ENCODE peak calls at places on chromosomes 16 and 17, in ten cellular contexts. One of them, this sample, is unnamed.

GRCh38 chr17:74192950-74193781 is 10.3 kb upstream of the RPL38 start:
- DNase-seq in NB4: peak; percentile 47
- DNase-seq in posterior cingulate gyrus: no peak
- DNase-seq in stimulated activated CD4-positive, alpha-beta T cell treated with anti-CD3 and anti-CD28 coated beads, Interleukin-1b, Interleukin-23, amount 100 ng/mL, for 1 hour: no peak
- DNase-seq in activated CD8-positive, alpha-beta memory T cell treated with anti-CD3 and anti-CD28 coated beads for 1 hour: no peak
- DNase-seq in activated naive CD4-positive, alpha-beta T cell: no peak
- DNase-seq in amygdala: peak; percentile 30
- DNase-seq in activated T-helper 9 cell treated with anti-CD3 and anti-CD28 coated beads, Interleukin-2, amount 50 U/mL, for 16 hours: no peak
- DNase-seq in effector memory CD8-positive, alpha-beta T cell: no peak
- DNase-seq in lung microvascular endothelial cell: no peak
- DNase-seq in this sample: peak; percentile 45

GRCh38 chr16:16021988-16022682 is 72.7 kb downstream of the ABCC1 start:
- DNase-seq in activated CD8-positive, alpha-beta memory T cell treated with anti-CD3 and anti-CD28 coated beads for 1 hour: no peak
- DNase-seq in activated T-helper 9 cell treated with anti-CD3 and anti-CD28 coated beads, Interleukin-2, amount 50 U/mL, for 16 hours: no peak
- DNase-seq in stimulated activated CD4-positive, alpha-beta T cell treated with anti-CD3 and anti-CD28 coated beads, Interleukin-1b, Interleukin-23, amount 100 ng/mL, for 1 hour: no peak
- DNase-seq in posterior cingulate gyrus: peak; percentile 68
- DNase-seq in amygdala: peak; percentile 53
- DNase-seq in effector memory CD8-positive, alpha-beta T cell: no peak
- DNase-seq in NB4: peak; percentile 76
- DNase-seq in lung microvascular endothelial cell: peak; percentile 87
- DNase-seq in activated naive CD4-positive, alpha-beta T cell: no peak
- DNase-seq in this sample: peak; percentile 97

GRCh38 chr17:35898283-35899070 is 18.3 kb upstream of the CCL5 start:
- DNase-seq in amygdala: no peak
- DNase-seq in activated T-helper 9 cell treated with anti-CD3 and anti-CD28 coated beads, Interleukin-2, amount 50 U/mL, for 16 hours: peak; percentile 41
- DNase-seq in stimulated activated CD4-positive, alpha-beta T cell treated with anti-CD3 and anti-CD28 coated beads, Interleukin-1b, Interleukin-23, amount 100 ng/mL, for 1 hour: no peak
- DNase-seq in NB4: peak; percentile 96
- DNase-seq in posterior cingulate gyrus: no peak
- DNase-seq in activated CD8-positive, alpha-beta memory T cell treated with anti-CD3 and anti-CD28 coated beads for 1 hour: no peak
- DNase-seq in activated naive CD4-positive, alpha-beta T cell: no peak
- DNase-seq in effector memory CD8-positive, alpha-beta T cell: no peak
- DNase-seq in lung microvascular endothelial cell: no peak
- DNase-seq in this sample: no peak

GRCh38 chr17:38358586-38359513 is 7.2 kb downstream of the SOCS7 start:
- DNase-seq in posterior cingulate gyrus: peak; percentile 40
- DNase-seq in effector memory CD8-positive, alpha-beta T cell: no peak
- DNase-seq in NB4: no peak
- DNase-seq in lung microvascular endothelial cell: no peak
- DNase-seq in amygdala: no peak
- DNase-seq in activated CD8-positive, alpha-beta memory T cell treated with anti-CD3 and anti-CD28 coated beads for 1 hour: no peak
- DNase-seq in activated T-helper 9 cell treated with anti-CD3 and anti-CD28 coated beads, Interleukin-2, amount 50 U/mL, for 16 hours: no peak
- DNase-seq in stimulated activated CD4-positive, alpha-beta T cell treated with anti-CD3 and anti-CD28 coated beads, Interleukin-1b, Interleukin-23, amount 100 ng/mL, for 1 hour: no peak
- DNase-seq in activated naive CD4-positive, alpha-beta T cell: no peak
- DNase-seq in this sample: no peak

GRCh38 chr16:11229906-11230305 is 26.1 kb downstream of the SOCS1 start:
- DNase-seq in effector memory CD8-positive, alpha-beta T cell: no peak
- DNase-seq in NB4: no peak
- DNase-seq in activated CD8-positive, alpha-beta memory T cell treated with anti-CD3 and anti-CD28 coated beads for 1 hour: no peak
- DNase-seq in amygdala: no peak
- DNase-seq in lung microvascular endothelial cell: no peak
- DNase-seq in stimulated activated CD4-positive, alpha-beta T cell treated with anti-CD3 and anti-CD28 coated beads, Interleukin-1b, Interleukin-23, amount 100 ng/mL, for 1 hour: no peak
- DNase-seq in activated naive CD4-positive, alpha-beta T cell: no peak
- DNase-seq in posterior cingulate gyrus: no peak
- DNase-seq in activated T-helper 9 cell treated with anti-CD3 and anti-CD28 coated beads, Interleukin-2, amount 50 U/mL, for 16 hours: no peak
- DNase-seq in this sample: no peak

GRCh38 chr16:50495673-50496072 is 52.5 kb upstream of the NKD1 start:
- DNase-seq in NB4: no peak
- DNase-seq in activated T-helper 9 cell treated with anti-CD3 and anti-CD28 coated beads, Interleukin-2, amount 50 U/mL, for 16 hours: no peak
- DNase-seq in stimulated activated CD4-positive, alpha-beta T cell treated with anti-CD3 and anti-CD28 coated beads, Interleukin-1b, Interleukin-23, amount 100 ng/mL, for 1 hour: no peak
- DNase-seq in effector memory CD8-positive, alpha-beta T cell: no peak
- DNase-seq in amygdala: no peak
- DNase-seq in posterior cingulate gyrus: no peak
- DNase-seq in activated naive CD4-positive, alpha-beta T cell: no peak
- DNase-seq in lung microvascular endothelial cell: no peak
- DNase-seq in activated CD8-positive, alpha-beta memory T cell treated with anti-CD3 and anti-CD28 coated beads for 1 hour: no peak
- DNase-seq in this sample: no peak

GRCh38 chr16:529012-529575 is 1.6 kb downstream of the CAPN15 start:
- DNase-seq in lung microvascular endothelial cell: no peak
- DNase-seq in effector memory CD8-positive, alpha-beta T cell: peak; percentile 30
- DNase-seq in stimulated activated CD4-positive, alpha-beta T cell treated with anti-CD3 and anti-CD28 coated beads, Interleukin-1b, Interleukin-23, amount 100 ng/mL, for 1 hour: no peak
- DNase-seq in activated CD8-positive, alpha-beta memory T cell treated with anti-CD3 and anti-CD28 coated beads for 1 hour: no peak
- DNase-seq in NB4: no peak
- DNase-seq in activated T-helper 9 cell treated with anti-CD3 and anti-CD28 coated beads, Interleukin-2, amount 50 U/mL, for 16 hours: no peak
- DNase-seq in amygdala: no peak
- DNase-seq in posterior cingulate gyrus: no peak
- DNase-seq in activated naive CD4-positive, alpha-beta T cell: no peak
- DNase-seq in this sample: no peak

GRCh38 chr17:27477971-27478684 is 21.9 kb downstream of the KSR1 start:
- DNase-seq in lung microvascular endothelial cell: no peak
- DNase-seq in effector memory CD8-positive, alpha-beta T cell: no peak
- DNase-seq in NB4: no peak
- DNase-seq in posterior cingulate gyrus: no peak
- DNase-seq in amygdala: no peak
- DNase-seq in activated CD8-positive, alpha-beta memory T cell treated with anti-CD3 and anti-CD28 coated beads for 1 hour: no peak
- DNase-seq in activated naive CD4-positive, alpha-beta T cell: no peak
- DNase-seq in activated T-helper 9 cell treated with anti-CD3 and anti-CD28 coated beads, Interleukin-2, amount 50 U/mL, for 16 hours: no peak
- DNase-seq in stimulated activated CD4-positive, alpha-beta T cell treated with anti-CD3 and anti-CD28 coated beads, Interleukin-1b, Interleukin-23, amount 100 ng/mL, for 1 hour: no peak
- DNase-seq in this sample: no peak

GRCh38 chr16:30115238-30115637 is 1.9 kb upstream of the GDPD3 start:
- DNase-seq in activated naive CD4-positive, alpha-beta T cell: no peak
- DNase-seq in amygdala: no peak
- DNase-seq in effector memory CD8-positive, alpha-beta T cell: no peak
- DNase-seq in activated T-helper 9 cell treated with anti-CD3 and anti-CD28 coated beads, Interleukin-2, amount 50 U/mL, for 16 hours: no peak
- DNase-seq in lung microvascular endothelial cell: no peak
- DNase-seq in posterior cingulate gyrus: no peak
- DNase-seq in activated CD8-positive, alpha-beta memory T cell treated with anti-CD3 and anti-CD28 coated beads for 1 hour: no peak
- DNase-seq in NB4: no peak
- DNase-seq in stimulated activated CD4-positive, alpha-beta T cell treated with anti-CD3 and anti-CD28 coated beads, Interleukin-1b, Interleukin-23, amount 100 ng/mL, for 1 hour: no peak
- DNase-seq in this sample: no peak

GRCh38 chr16:77250395-77250794 is 51.2 kb downstream of the SYCE1L start:
- DNase-seq in activated T-helper 9 cell treated with anti-CD3 and anti-CD28 coated beads, Interleukin-2, amount 50 U/mL, for 16 hours: no peak
- DNase-seq in posterior cingulate gyrus: no peak
- DNase-seq in activated naive CD4-positive, alpha-beta T cell: no peak
- DNase-seq in NB4: no peak
- DNase-seq in amygdala: no peak
- DNase-seq in effector memory CD8-positive, alpha-beta T cell: no peak
- DNase-seq in stimulated activated CD4-positive, alpha-beta T cell treated with anti-CD3 and anti-CD28 coated beads, Interleukin-1b, Interleukin-23, amount 100 ng/mL, for 1 hour: no peak
- DNase-seq in activated CD8-positive, alpha-beta memory T cell treated with anti-CD3 and anti-CD28 coated beads for 1 hour: no peak
- DNase-seq in lung microvascular endothelial cell: no peak
- DNase-seq in this sample: no peak

GRCh38 chr17:80605326-80606066 is 60.9 kb downstream of the RPTOR start:
- DNase-seq in NB4: no peak
- DNase-seq in effector memory CD8-positive, alpha-beta T cell: no peak
- DNase-seq in amygdala: no peak
- DNase-seq in activated naive CD4-positive, alpha-beta T cell: no peak
- DNase-seq in lung microvascular endothelial cell: no peak
- DNase-seq in posterior cingulate gyrus: no peak
- DNase-seq in activated CD8-positive, alpha-beta memory T cell treated with anti-CD3 and anti-CD28 coated beads for 1 hour: no peak
- DNase-seq in activated T-helper 9 cell treated with anti-CD3 and anti-CD28 coated beads, Interleukin-2, amount 50 U/mL, for 16 hours: peak; percentile 57
- DNase-seq in stimulated activated CD4-positive, alpha-beta T cell treated with anti-CD3 and anti-CD28 coated beads, Interleukin-1b, Interleukin-23, amount 100 ng/mL, for 1 hour: peak; percentile 2
- DNase-seq in this sample: no peak

GRCh38 chr16:88349153-88349902 is 33.4 kb upstream of the ZNF469 start:
- DNase-seq in amygdala: no peak
- DNase-seq in effector memory CD8-positive, alpha-beta T cell: no peak
- DNase-seq in activated naive CD4-positive, alpha-beta T cell: no peak
- DNase-seq in activated CD8-positive, alpha-beta memory T cell treated with anti-CD3 and anti-CD28 coated beads for 1 hour: no peak
- DNase-seq in NB4: no peak
- DNase-seq in activated T-helper 9 cell treated with anti-CD3 and anti-CD28 coated beads, Interleukin-2, amount 50 U/mL, for 16 hours: no peak
- DNase-seq in posterior cingulate gyrus: no peak
- DNase-seq in stimulated activated CD4-positive, alpha-beta T cell treated with anti-CD3 and anti-CD28 coated beads, Interleukin-1b, Interleukin-23, amount 100 ng/mL, for 1 hour: no peak
- DNase-seq in lung microvascular endothelial cell: no peak
- DNase-seq in this sample: no peak

GRCh38 chr17:65381160-65381559 is 180.3 kb downstream of the AXIN2 start:
- DNase-seq in effector memory CD8-positive, alpha-beta T cell: no peak
- DNase-seq in NB4: no peak
- DNase-seq in activated CD8-positive, alpha-beta memory T cell treated with anti-CD3 and anti-CD28 coated beads for 1 hour: no peak
- DNase-seq in posterior cingulate gyrus: no peak
- DNase-seq in activated T-helper 9 cell treated with anti-CD3 and anti-CD28 coated beads, Interleukin-2, amount 50 U/mL, for 16 hours: no peak
- DNase-seq in amygdala: no peak
- DNase-seq in activated naive CD4-positive, alpha-beta T cell: no peak
- DNase-seq in stimulated activated CD4-positive, alpha-beta T cell treated with anti-CD3 and anti-CD28 coated beads, Interleukin-1b, Interleukin-23, amount 100 ng/mL, for 1 hour: no peak
- DNase-seq in lung microvascular endothelial cell: no peak
- DNase-seq in this sample: no peak

GRCh38 chr17:32102697-32103096 is 39.6 kb upstream of the RHOT1 start:
- DNase-seq in activated CD8-positive, alpha-beta memory T cell treated with anti-CD3 and anti-CD28 coated beads for 1 hour: no peak
- DNase-seq in lung microvascular endothelial cell: no peak
- DNase-seq in posterior cingulate gyrus: no peak
- DNase-seq in NB4: no peak
- DNase-seq in effector memory CD8-positive, alpha-beta T cell: no peak
- DNase-seq in activated T-helper 9 cell treated with anti-CD3 and anti-CD28 coated beads, Interleukin-2, amount 50 U/mL, for 16 hours: no peak
- DNase-seq in amygdala: no peak
- DNase-seq in stimulated activated CD4-positive, alpha-beta T cell treated with anti-CD3 and anti-CD28 coated beads, Interleukin-1b, Interleukin-23, amount 100 ng/mL, for 1 hour: no peak
- DNase-seq in activated naive CD4-positive, alpha-beta T cell: no peak
- DNase-seq in this sample: no peak

GRCh38 chr17:76935331-76935730 is 67.1 kb downstream of the MGAT5B start:
- DNase-seq in effector memory CD8-positive, alpha-beta T cell: no peak
- DNase-seq in NB4: no peak
- DNase-seq in posterior cingulate gyrus: no peak
- DNase-seq in activated CD8-positive, alpha-beta memory T cell treated with anti-CD3 and anti-CD28 coated beads for 1 hour: no peak
- DNase-seq in activated T-helper 9 cell treated with anti-CD3 and anti-CD28 coated beads, Interleukin-2, amount 50 U/mL, for 16 hours: no peak
- DNase-seq in stimulated activated CD4-positive, alpha-beta T cell treated with anti-CD3 and anti-CD28 coated beads, Interleukin-1b, Interleukin-23, amount 100 ng/mL, for 1 hour: no peak
- DNase-seq in amygdala: no peak
- DNase-seq in activated naive CD4-positive, alpha-beta T cell: no peak
- DNase-seq in lung microvascular endothelial cell: no peak
- DNase-seq in this sample: no peak

GRCh38 chr17:71071837-71072236 is 902.5 kb downstream of the KCNJ2 start:
- DNase-seq in lung microvascular endothelial cell: no peak
- DNase-seq in activated CD8-positive, alpha-beta memory T cell treated with anti-CD3 and anti-CD28 coated beads for 1 hour: no peak
- DNase-seq in activated naive CD4-positive, alpha-beta T cell: no peak
- DNase-seq in NB4: peak; percentile 74
- DNase-seq in posterior cingulate gyrus: no peak
- DNase-seq in amygdala: no peak
- DNase-seq in activated T-helper 9 cell treated with anti-CD3 and anti-CD28 coated beads, Interleukin-2, amount 50 U/mL, for 16 hours: no peak
- DNase-seq in stimulated activated CD4-positive, alpha-beta T cell treated with anti-CD3 and anti-CD28 coated beads, Interleukin-1b, Interleukin-23, amount 100 ng/mL, for 1 hour: no peak
- DNase-seq in effector memory CD8-positive, alpha-beta T cell: no peak
- DNase-seq in this sample: no peak

GRCh38 chr17:80959330-80960036 is 32.2 kb upstream of the CHMP6 start:
- DNase-seq in activated T-helper 9 cell treated with anti-CD3 and anti-CD28 coated beads, Interleukin-2, amount 50 U/mL, for 16 hours: no peak
- DNase-seq in posterior cingulate gyrus: peak; percentile 63
- DNase-seq in NB4: no peak
- DNase-seq in amygdala: peak; percentile 54
- DNase-seq in effector memory CD8-positive, alpha-beta T cell: no peak
- DNase-seq in activated naive CD4-positive, alpha-beta T cell: no peak
- DNase-seq in stimulated activated CD4-positive, alpha-beta T cell treated with anti-CD3 and anti-CD28 coated beads, Interleukin-1b, Interleukin-23, amount 100 ng/mL, for 1 hour: no peak
- DNase-seq in activated CD8-positive, alpha-beta memory T cell treated with anti-CD3 and anti-CD28 coated beads for 1 hour: no peak
- DNase-seq in lung microvascular endothelial cell: no peak
- DNase-seq in this sample: peak; percentile 96

GRCh38 chr17:75604034-75604695 is 16.6 kb downstream of the MYO15B start:
- DNase-seq in NB4: no peak
- DNase-seq in activated T-helper 9 cell treated with anti-CD3 and anti-CD28 coated beads, Interleukin-2, amount 50 U/mL, for 16 hours: no peak
- DNase-seq in posterior cingulate gyrus: no peak
- DNase-seq in lung microvascular endothelial cell: no peak
- DNase-seq in activated naive CD4-positive, alpha-beta T cell: no peak
- DNase-seq in effector memory CD8-positive, alpha-beta T cell: no peak
- DNase-seq in activated CD8-positive, alpha-beta memory T cell treated with anti-CD3 and anti-CD28 coated beads for 1 hour: no peak
- DNase-seq in amygdala: no peak
- DNase-seq in stimulated activated CD4-positive, alpha-beta T cell treated with anti-CD3 and anti-CD28 coated beads, Interleukin-1b, Interleukin-23, amount 100 ng/mL, for 1 hour: no peak
- DNase-seq in this sample: no peak

GRCh38 chr17:39903158-39903884 is 15.1 kb downstream of the GSDMB start:
- DNase-seq in posterior cingulate gyrus: no peak
- DNase-seq in NB4: peak; percentile 81
- DNase-seq in activated naive CD4-positive, alpha-beta T cell: no peak
- DNase-seq in amygdala: no peak
- DNase-seq in lung microvascular endothelial cell: no peak
- DNase-seq in stimulated activated CD4-positive, alpha-beta T cell treated with anti-CD3 and anti-CD28 coated beads, Interleukin-1b, Interleukin-23, amount 100 ng/mL, for 1 hour: no peak
- DNase-seq in effector memory CD8-positive, alpha-beta T cell: no peak
- DNase-seq in activated CD8-positive, alpha-beta memory T cell treated with anti-CD3 and anti-CD28 coated beads for 1 hour: no peak
- DNase-seq in activated T-helper 9 cell treated with anti-CD3 and anti-CD28 coated beads, Interleukin-2, amount 50 U/mL, for 16 hours: no peak
- DNase-seq in this sample: no peak

GRCh38 chr17:50281739-50282401 is 7.6 kb downstream of the TMEM92 start:
- DNase-seq in posterior cingulate gyrus: no peak
- DNase-seq in amygdala: no peak
- DNase-seq in stimulated activated CD4-positive, alpha-beta T cell treated with anti-CD3 and anti-CD28 coated beads, Interleukin-1b, Interleukin-23, amount 100 ng/mL, for 1 hour: no peak
- DNase-seq in activated T-helper 9 cell treated with anti-CD3 and anti-CD28 coated beads, Interleukin-2, amount 50 U/mL, for 16 hours: no peak
- DNase-seq in lung microvascular endothelial cell: no peak
- DNase-seq in NB4: no peak
- DNase-seq in effector memory CD8-positive, alpha-beta T cell: no peak
- DNase-seq in activated CD8-positive, alpha-beta memory T cell treated with anti-CD3 and anti-CD28 coated beads for 1 hour: no peak
- DNase-seq in activated naive CD4-positive, alpha-beta T cell: no peak
- DNase-seq in this sample: peak; percentile 22

GRCh38 chr17:35414247-35414646 is 18.1 kb downstream of the SLFN12 start:
- DNase-seq in activated CD8-positive, alpha-beta memory T cell treated with anti-CD3 and anti-CD28 coated beads for 1 hour: no peak
- DNase-seq in activated T-helper 9 cell treated with anti-CD3 and anti-CD28 coated beads, Interleukin-2, amount 50 U/mL, for 16 hours: no peak
- DNase-seq in posterior cingulate gyrus: no peak
- DNase-seq in effector memory CD8-positive, alpha-beta T cell: no peak
- DNase-seq in activated naive CD4-positive, alpha-beta T cell: no peak
- DNase-seq in NB4: no peak
- DNase-seq in amygdala: no peak
- DNase-seq in stimulated activated CD4-positive, alpha-beta T cell treated with anti-CD3 and anti-CD28 coated beads, Interleukin-1b, Interleukin-23, amount 100 ng/mL, for 1 hour: no peak
- DNase-seq in lung microvascular endothelial cell: no peak
- DNase-seq in this sample: no peak

GRCh38 chr17:2087597-2088211 is 32.8 kb downstream of the HIC1 start:
- DNase-seq in activated CD8-positive, alpha-beta memory T cell treated with anti-CD3 and anti-CD28 coated beads for 1 hour: no peak
- DNase-seq in NB4: peak; percentile 92
- DNase-seq in amygdala: no peak
- DNase-seq in stimulated activated CD4-positive, alpha-beta T cell treated with anti-CD3 and anti-CD28 coated beads, Interleukin-1b, Interleukin-23, amount 100 ng/mL, for 1 hour: no peak
- DNase-seq in activated naive CD4-positive, alpha-beta T cell: no peak
- DNase-seq in activated T-helper 9 cell treated with anti-CD3 and anti-CD28 coated beads, Interleukin-2, amount 50 U/mL, for 16 hours: peak; percentile 35
- DNase-seq in lung microvascular endothelial cell: peak; percentile 63
- DNase-seq in posterior cingulate gyrus: no peak
- DNase-seq in effector memory CD8-positive, alpha-beta T cell: peak; percentile 33
- DNase-seq in this sample: peak; percentile 51

GRCh38 chr17:77874303-77875050 is 84.0 kb upstream of the TNRC6C start:
- DNase-seq in NB4: no peak
- DNase-seq in activated naive CD4-positive, alpha-beta T cell: no peak
- DNase-seq in effector memory CD8-positive, alpha-beta T cell: no peak
- DNase-seq in lung microvascular endothelial cell: no peak
- DNase-seq in amygdala: no peak
- DNase-seq in stimulated activated CD4-positive, alpha-beta T cell treated with anti-CD3 and anti-CD28 coated beads, Interleukin-1b, Interleukin-23, amount 100 ng/mL, for 1 hour: no peak
- DNase-seq in activated CD8-positive, alpha-beta memory T cell treated with anti-CD3 and anti-CD28 coated beads for 1 hour: no peak
- DNase-seq in posterior cingulate gyrus: no peak
- DNase-seq in activated T-helper 9 cell treated with anti-CD3 and anti-CD28 coated beads, Interleukin-2, amount 50 U/mL, for 16 hours: no peak
- DNase-seq in this sample: no peak

GRCh38 chr17:41403409-41404023 is 6.1 kb upstream of the KRT31 start:
- DNase-seq in lung microvascular endothelial cell: no peak
- DNase-seq in activated naive CD4-positive, alpha-beta T cell: no peak
- DNase-seq in activated CD8-positive, alpha-beta memory T cell treated with anti-CD3 and anti-CD28 coated beads for 1 hour: no peak
- DNase-seq in amygdala: no peak
- DNase-seq in NB4: no peak
- DNase-seq in stimulated activated CD4-positive, alpha-beta T cell treated with anti-CD3 and anti-CD28 coated beads, Interleukin-1b, Interleukin-23, amount 100 ng/mL, for 1 hour: no peak
- DNase-seq in posterior cingulate gyrus: no peak
- DNase-seq in effector memory CD8-positive, alpha-beta T cell: no peak
- DNase-seq in activated T-helper 9 cell treated with anti-CD3 and anti-CD28 coated beads, Interleukin-2, amount 50 U/mL, for 16 hours: no peak
- DNase-seq in this sample: no peak

GRCh38 chr17:37359682-37360188 is 16.1 kb upstream of the C17orf78 start:
- DNase-seq in effector memory CD8-positive, alpha-beta T cell: no peak
- DNase-seq in NB4: no peak
- DNase-seq in activated CD8-positive, alpha-beta memory T cell treated with anti-CD3 and anti-CD28 coated beads for 1 hour: no peak
- DNase-seq in amygdala: no peak
- DNase-seq in stimulated activated CD4-positive, alpha-beta T cell treated with anti-CD3 and anti-CD28 coated beads, Interleukin-1b, Interleukin-23, amount 100 ng/mL, for 1 hour: no peak
- DNase-seq in posterior cingulate gyrus: no peak
- DNase-seq in activated naive CD4-positive, alpha-beta T cell: no peak
- DNase-seq in activated T-helper 9 cell treated with anti-CD3 and anti-CD28 coated beads, Interleukin-2, amount 50 U/mL, for 16 hours: no peak
- DNase-seq in lung microvascular endothelial cell: no peak
- DNase-seq in this sample: no peak

GRCh38 chr16:72424776-72425175 is 252.8 kb upstream of the PMFBP1 start:
- DNase-seq in stimulated activated CD4-positive, alpha-beta T cell treated with anti-CD3 and anti-CD28 coated beads, Interleukin-1b, Interleukin-23, amount 100 ng/mL, for 1 hour: no peak
- DNase-seq in amygdala: no peak
- DNase-seq in activated CD8-positive, alpha-beta memory T cell treated with anti-CD3 and anti-CD28 coated beads for 1 hour: no peak
- DNase-seq in effector memory CD8-positive, alpha-beta T cell: no peak
- DNase-seq in NB4: no peak
- DNase-seq in activated naive CD4-positive, alpha-beta T cell: no peak
- DNase-seq in posterior cingulate gyrus: no peak
- DNase-seq in activated T-helper 9 cell treated with anti-CD3 and anti-CD28 coated beads, Interleukin-2, amount 50 U/mL, for 16 hours: no peak
- DNase-seq in lung microvascular endothelial cell: no peak
- DNase-seq in this sample: no peak

GRCh38 chr17:13995856-13996635 is 73.3 kb upstream of the COX10 start:
- DNase-seq in lung microvascular endothelial cell: no peak
- DNase-seq in amygdala: no peak
- DNase-seq in activated naive CD4-positive, alpha-beta T cell: no peak
- DNase-seq in stimulated activated CD4-positive, alpha-beta T cell treated with anti-CD3 and anti-CD28 coated beads, Interleukin-1b, Interleukin-23, amount 100 ng/mL, for 1 hour: no peak
- DNase-seq in posterior cingulate gyrus: no peak
- DNase-seq in activated T-helper 9 cell treated with anti-CD3 and anti-CD28 coated beads, Interleukin-2, amount 50 U/mL, for 16 hours: no peak
- DNase-seq in NB4: no peak
- DNase-seq in activated CD8-positive, alpha-beta memory T cell treated with anti-CD3 and anti-CD28 coated beads for 1 hour: no peak
- DNase-seq in effector memory CD8-positive, alpha-beta T cell: no peak
- DNase-seq in this sample: no peak

GRCh38 chr16:56956756-56957155 is 5.0 kb upstream of the CETP start:
- DNase-seq in lung microvascular endothelial cell: no peak
- DNase-seq in activated naive CD4-positive, alpha-beta T cell: no peak
- DNase-seq in activated CD8-positive, alpha-beta memory T cell treated with anti-CD3 and anti-CD28 coated beads for 1 hour: no peak
- DNase-seq in NB4: no peak
- DNase-seq in stimulated activated CD4-positive, alpha-beta T cell treated with anti-CD3 and anti-CD28 coated beads, Interleukin-1b, Interleukin-23, amount 100 ng/mL, for 1 hour: no peak
- DNase-seq in effector memory CD8-positive, alpha-beta T cell: no peak
- DNase-seq in posterior cingulate gyrus: no peak
- DNase-seq in activated T-helper 9 cell treated with anti-CD3 and anti-CD28 coated beads, Interleukin-2, amount 50 U/mL, for 16 hours: no peak
- DNase-seq in amygdala: no peak
- DNase-seq in this sample: no peak

This sample was measured in right cardiac atrium.